ENCODE peak calls at places on chromosome 12, in nine cellular contexts. One of them, this sample, is unnamed.

GRCh38 chr12:103751171-103751570 is 89.9 kb downstream of the NT5DC3 start:
- DNase-seq in mesendoderm: peak; percentile 53
- DNase-seq in A549: peak; percentile 23
- DNase-seq in endothelial cell: peak; percentile 18
- DNase-seq in esophagus squamous epithelium: no peak
- DNase-seq in HCT116: no peak
- DNase-seq in upper lobe of right lung: no peak
- DNase-seq in WERI-Rb-1: no peak
- DNase-seq in naive B cell: no peak
- DNase-seq in this sample: no peak

GRCh38 chr12:112126000-112126431 is 656 bp downstream of the TRAFD1 start:
- DNase-seq in mesendoderm: no peak
- DNase-seq in A549: no peak
- DNase-seq in endothelial cell: no peak
- DNase-seq in esophagus squamous epithelium: no peak
- DNase-seq in HCT116: no peak
- DNase-seq in upper lobe of right lung: no peak
- DNase-seq in WERI-Rb-1: no peak
- DNase-seq in naive B cell: no peak
- DNase-seq in this sample: no peak

GRCh38 chr12:3303410-3304136 is 187.4 kb upstream of the PRMT8 start:
- DNase-seq in mesendoderm: peak; percentile 70
- DNase-seq in A549: no peak
- DNase-seq in endothelial cell: peak; percentile 51
- DNase-seq in esophagus squamous epithelium: no peak
- DNase-seq in HCT116: no peak
- DNase-seq in upper lobe of right lung: no peak
- DNase-seq in WERI-Rb-1: no peak
- DNase-seq in naive B cell: no peak
- DNase-seq in this sample: no peak

GRCh38 chr12:16515666-16516065 is 90.3 kb downstream of the LMO3 start:
- DNase-seq in mesendoderm: no peak
- DNase-seq in A549: no peak
- DNase-seq in endothelial cell: no peak
- DNase-seq in esophagus squamous epithelium: no peak
- DNase-seq in HCT116: no peak
- DNase-seq in upper lobe of right lung: no peak
- DNase-seq in WERI-Rb-1: no peak
- DNase-seq in naive B cell: no peak
- DNase-seq in this sample: no peak

GRCh38 chr12:22657538-22657937 is 32.6 kb downstream of the ETNK1 start:
- DNase-seq in mesendoderm: no peak
- DNase-seq in A549: no peak
- DNase-seq in endothelial cell: no peak
- DNase-seq in esophagus squamous epithelium: no peak
- DNase-seq in HCT116: no peak
- DNase-seq in upper lobe of right lung: no peak
- DNase-seq in WERI-Rb-1: no peak
- DNase-seq in naive B cell: no peak
- DNase-seq in this sample: no peak

GRCh38 chr12:57753938-57754337 is 965 bp upstream of the MARCHF9 start:
- DNase-seq in mesendoderm: no peak
- DNase-seq in A549: no peak
- DNase-seq in endothelial cell: no peak
- DNase-seq in esophagus squamous epithelium: no peak
- DNase-seq in HCT116: no peak
- DNase-seq in upper lobe of right lung: no peak
- DNase-seq in WERI-Rb-1: no peak
- DNase-seq in naive B cell: no peak
- DNase-seq in this sample: no peak

GRCh38 chr12:74725154-74725553 is 187.5 kb downstream of the ATXN7L3B start:
- DNase-seq in mesendoderm: no peak
- DNase-seq in A549: no peak
- DNase-seq in endothelial cell: no peak
- DNase-seq in esophagus squamous epithelium: no peak
- DNase-seq in HCT116: no peak
- DNase-seq in upper lobe of right lung: no peak
- DNase-seq in WERI-Rb-1: no peak
- DNase-seq in naive B cell: no peak
- DNase-seq in this sample: no peak

GRCh38 chr12:84079621-84080020 is 833.0 kb downstream of the SLC6A15 start:
- DNase-seq in mesendoderm: no peak
- DNase-seq in A549: no peak
- DNase-seq in endothelial cell: no peak
- DNase-seq in esophagus squamous epithelium: no peak
- DNase-seq in HCT116: no peak
- DNase-seq in upper lobe of right lung: no peak
- DNase-seq in WERI-Rb-1: no peak
- DNase-seq in naive B cell: no peak
- DNase-seq in this sample: no peak

GRCh38 chr12:95473440-95473946 is 459 bp upstream of the METAP2 start:
- DNase-seq in mesendoderm: no peak
- DNase-seq in A549: peak; percentile 54
- DNase-seq in endothelial cell: peak; percentile 27
- DNase-seq in esophagus squamous epithelium: no peak
- DNase-seq in HCT116: peak; percentile 19
- DNase-seq in upper lobe of right lung: no peak
- DNase-seq in WERI-Rb-1: peak; percentile 10
- DNase-seq in naive B cell: no peak
- DNase-seq in this sample: peak; percentile 33

GRCh38 chr12:26054383-26054782 is 70.5 kb downstream of the BHLHE41 start:
- DNase-seq in mesendoderm: peak; percentile 46
- DNase-seq in A549: no peak
- DNase-seq in endothelial cell: no peak
- DNase-seq in esophagus squamous epithelium: no peak
- DNase-seq in HCT116: no peak
- DNase-seq in upper lobe of right lung: no peak
- DNase-seq in WERI-Rb-1: no peak
- DNase-seq in naive B cell: no peak
- DNase-seq in this sample: no peak

GRCh38 chr12:104672501-104673265 is 215.9 kb downstream of the CHST11 start:
- DNase-seq in mesendoderm: no peak
- DNase-seq in A549: peak; percentile 51
- DNase-seq in endothelial cell: no peak
- DNase-seq in esophagus squamous epithelium: no peak
- DNase-seq in HCT116: no peak
- DNase-seq in upper lobe of right lung: peak; percentile 75
- DNase-seq in WERI-Rb-1: no peak
- DNase-seq in naive B cell: no peak
- DNase-seq in this sample: no peak